ENCODE peak calls at places on chromosomes 2 and 18, in four cellular contexts. U, P, Y and M are unnamed samples.

GRCh38 chr2:50401772-50402653 is 629.9 kb downstream of the NRXN1 start:
- DNase-seq in U (peak), P (peak), Y (peak), M (peak)

GRCh38 chr2:201644001-201644400 is 698 bp upstream of the TMEM237 start:
- DNase-seq in U (no peak), P (peak), Y (no peak), M (no peak)

GRCh38 chr2:43100883-43101662 is 125.3 kb downstream of the ZFP36L2 start:
- DNase-seq in U (peak), P (peak), Y (no peak), M (peak)

GRCh38 chr2:226211439-226211838 is 588.2 kb downstream of the IRS1 start:
- DNase-seq in U (no peak), P (no peak), Y (no peak), M (no peak)

GRCh38 chr18:48575301-48575657 is 36.4 kb downstream of the CTIF start:
- DNase-seq in U (no peak), P (no peak), Y (no peak), M (no peak)

GRCh38 chr2:174729797-174730529 is 34.3 kb downstream of the CHRNA1 start:
- DNase-seq in U (peak), P (no peak), Y (no peak), M (peak)

GRCh38 chr2:181037922-181038321 is 57.5 kb downstream of the UBE2E3 start:
- DNase-seq in U (no peak), P (no peak), Y (no peak), M (no peak)

GRCh38 chr2:85400951-85401805 is 9.0 kb downstream of the CAPG start:
- DNase-seq in U (no peak), P (peak), Y (no peak), M (peak)

GRCh38 chr2:212929971-212930370 is 221.4 kb downstream of the IKZF2 start:
- DNase-seq in U (no peak), P (no peak), Y (no peak), M (no peak)

GRCh38 chr2:54267577-54267976 is 11.5 kb upstream of the TSPYL6 start:
- DNase-seq in U (no peak), P (no peak), Y (no peak), M (no peak)